ENCODE peak calls at places on chromosome 3, in eight cellular contexts. N, S, K, X, J, T, H and D are unnamed samples.

GRCh38 chr3:145952541-145952940 is 208.4 kb downstream of the PLOD2 start:
- DNase-seq in J (no peak), H (no peak), K (no peak), N (no peak), X (no peak), S (peak; percentile 77), T (no peak), D (no peak)

GRCh38 chr3:31455524-31455923 is 77.2 kb upstream of the STT3B start:
- DNase-seq in S (no peak), N (no peak), H (no peak), J (no peak), X (no peak), K (no peak), T (no peak), D (no peak)

GRCh38 chr3:65245133-65246076 is 557.6 kb upstream of the ADAMTS9 start:
- DNase-seq in N (no peak), X (no peak), T (no peak), J (peak; percentile 39), K (no peak), H (no peak), S (no peak), D (peak; percentile 55)

GRCh38 chr3:14796403-14797077 is 22.2 kb upstream of the FGD5 start:
- DNase-seq in H (no peak), N (no peak), J (peak; percentile 74), S (no peak), T (peak; percentile 57), K (no peak), X (no peak), D (no peak)

GRCh38 chr3:45557471-45557870 is 37.1 kb upstream of the LIMD1 start:
- DNase-seq in N (no peak), S (no peak), J (no peak), T (no peak), X (no peak), H (no peak), K (no peak), D (no peak)

GRCh38 chr3:157099337-157100078 is 60.4 kb downstream of the CCNL1 start:
- DNase-seq in N (no peak), J (no peak), X (no peak), K (no peak), S (no peak), T (no peak), H (peak; percentile 32), D (no peak)

GRCh38 chr3:128081846-128082245 is 29.6 kb downstream of the SEC61A1 start:
- DNase-seq in H (no peak), J (no peak), N (no peak), T (no peak), X (no peak), K (no peak), S (no peak), D (no peak)

GRCh38 chr3:66029443-66029842 is 9.3 kb downstream of the MAGI1 start:
- DNase-seq in N (no peak), K (no peak), S (no peak), T (no peak), X (no peak), H (no peak), J (no peak), D (peak; percentile 41)

GRCh38 chr3:13484861-13485590 is 4.9 kb downstream of the HDAC11 start:
- DNase-seq in N (peak; percentile 92), X (no peak), H (no peak), K (no peak), J (peak; percentile 86), T (peak; percentile 79), S (no peak), D (peak; percentile 48)

GRCh38 chr3:188266581-188267274 is 112.8 kb downstream of the LPP start:
- DNase-seq in X (no peak), K (no peak), J (no peak), H (no peak), N (no peak), S (peak; percentile 79), T (no peak), D (no peak)

GRCh38 chr3:48505146-48505545 is 1.2 kb upstream of the SHISA5 start:
- DNase-seq in J (no peak), S (no peak), X (no peak), H (no peak), N (no peak), K (no peak), T (no peak), D (no peak)

GRCh38 chr3:61650276-61650675 is 88.9 kb downstream of the PTPRG start:
- DNase-seq in X (no peak), S (no peak), K (no peak), N (peak; percentile 77), T (no peak), H (no peak), J (no peak), D (no peak)

GRCh38 chr3:65107174-65107573 is 419.4 kb upstream of the ADAMTS9 start:
- DNase-seq in H (no peak), J (no peak), X (no peak), N (no peak), T (no peak), K (no peak), S (no peak), D (no peak)

GRCh38 chr3:146972726-146973125 is 367.6 kb upstream of the PLSCR5 start:
- DNase-seq in X (no peak), K (no peak), N (no peak), S (peak; percentile 72), T (no peak), J (no peak), H (no peak), D (no peak)

GRCh38 chr3:126452213-126452612 is 23.5 kb downstream of the ZXDC start:
- DNase-seq in H (peak; percentile 15), K (no peak), X (no peak), T (no peak), J (no peak), N (no peak), S (no peak), D (no peak)

GRCh38 chr3:77699292-77699691 is 659.4 kb downstream of the ROBO2 start:
- DNase-seq in K (no peak), J (peak; percentile 27), X (no peak), N (no peak), T (no peak), H (no peak), S (no peak), D (no peak)

GRCh38 chr3:10764314-10765051 is 51.5 kb upstream of the SLC6A11 start:
- DNase-seq in X (peak; percentile 30), T (peak; percentile 34), K (no peak), H (no peak), N (peak; percentile 33), S (no peak), J (no peak), D (no peak)

GRCh38 chr3:31858439-31858838 is 122.6 kb downstream of the OSBPL10 start:
- DNase-seq in X (no peak), H (no peak), K (no peak), T (no peak), J (no peak), N (no peak), S (no peak), D (no peak)

GRCh38 chr3:17894434-17895060 is 152.1 kb upstream of the TBC1D5 start:
- DNase-seq in H (no peak), S (peak; percentile 4), N (no peak), X (peak; percentile 54), T (no peak), K (peak; percentile 10), J (peak; percentile 46), D (peak; percentile 85)

GRCh38 chr3:100289339-100289738 is 28.5 kb downstream of the TBC1D23 start:
- DNase-seq in K (no peak), N (no peak), T (no peak), H (no peak), J (no peak), S (no peak), X (no peak), D (no peak)

GRCh38 chr3:5140230-5140621 is 18.1 kb downstream of the ARL8B start:
- DNase-seq in H (no peak), T (no peak), K (no peak), J (no peak), X (no peak), S (no peak), N (no peak), D (no peak)

GRCh38 chr3:64214697-64215018 is 10.6 kb downstream of the PRICKLE2 start:
- DNase-seq in T (no peak), J (no peak), X (no peak), K (no peak), S (no peak), N (no peak), H (no peak), D (no peak)

GRCh38 chr3:8357859-8358258 is 143.8 kb upstream of the LMCD1 start:
- DNase-seq in T (no peak), X (no peak), J (no peak), H (no peak), S (no peak), N (no peak), K (no peak), D (no peak)

GRCh38 chr3:3605181-3605580 is 194.1 kb upstream of the LRRN1 start:
- DNase-seq in S (no peak), K (no peak), H (no peak), N (no peak), T (no peak), J (no peak), X (no peak), D (no peak)

GRCh38 chr3:9767418-9767817 is 2.3 kb downstream of the CAMK1 start:
- DNase-seq in T (no peak), S (no peak), H (no peak), X (no peak), J (no peak), K (no peak), N (no peak), D (no peak)

GRCh38 chr3:126777366-126777765 is 73.3 kb downstream of the CHCHD6 start:
- DNase-seq in N (no peak), J (no peak), K (no peak), H (no peak), T (no peak), S (no peak), X (no peak), D (peak; percentile 62)

GRCh38 chr3:152969557-152970300 is 134.8 kb downstream of the P2RY1 start:
- DNase-seq in N (no peak), X (no peak), H (no peak), T (no peak), K (no peak), S (peak; percentile 20), J (no peak), D (peak; percentile 84)

GRCh38 chr3:110710605-110711004 is 361.0 kb upstream of the NECTIN3 start:
- DNase-seq in H (no peak), K (no peak), N (no peak), J (no peak), X (no peak), T (no peak), S (no peak), D (no peak)

GRCh38 chr3:168977696-168978374 is 685.7 kb downstream of the MECOM start:
- DNase-seq in X (no peak), S (no peak), H (no peak), K (no peak), T (no peak), N (no peak), J (peak; percentile 57), D (no peak)

GRCh38 chr3:121645054-121645453 is 15.6 kb downstream of the HCLS1 start:
- DNase-seq in H (no peak), N (no peak), J (no peak), T (no peak), S (no peak), X (no peak), K (no peak), D (no peak)

GRCh38 chr3:57086201-57086600 is 25.7 kb downstream of the SPATA12 start:
- DNase-seq in J (no peak), T (no peak), N (no peak), S (no peak), K (no peak), X (no peak), H (no peak), D (no peak)